ENCODE peak calls at places on chromosomes 2 and 18, in eight cellular contexts. E, Q, C, X, U, M, O and P are unnamed samples. For H3K9me3, the result is how much of the 10 kb centered on the place peaks cover.

GRCh38 chr18:2846638-2847340 is at the start of gene EMILIN2:
- DNase-seq in Q (no peak), E (no peak), X (no peak), M (peak), O (peak), C (peak), U (peak), P (peak)

GRCh38 chr2:28702415-28702859 is 49.2 kb upstream of the PPP1CB start:
- DNase-seq in U (no peak), M (no peak), E (no peak), C (no peak), X (no peak), O (no peak), Q (no peak), P (no peak)

GRCh38 chr2:121085801-121086200 is 199.2 kb downstream of the TFCP2L1 start:
- DNase-seq in C (no peak), X (no peak), U (no peak), O (no peak), Q (peak), E (no peak), M (no peak), P (no peak)

GRCh38 chr18:62897153-62897552 is 181.8 kb downstream of the PHLPP1 start:
- DNase-seq in O (peak), U (no peak), E (peak), C (peak), Q (no peak), M (no peak), X (no peak), P (no peak)

GRCh38 chr2:128378231-128379020 is 59.8 kb upstream of the HS6ST1 start:
- DNase-seq in E (no peak), M (no peak), O (no peak), C (no peak), U (no peak), X (no peak), Q (no peak), P (no peak)

GRCh38 chr18:21490745-21491144 is 109.8 kb downstream of the ESCO1 start:
- DNase-seq in C (no peak), Q (no peak), M (no peak), U (no peak), X (no peak), O (no peak), E (no peak), P (no peak)

GRCh38 chr2:18047114-18047695 is 168.7 kb downstream of the KCNS3 start:
- DNase-seq in E (no peak), Q (peak), X (no peak), U (no peak), M (no peak), O (peak), C (peak), P (no peak)

GRCh38 chr2:127154396-127154795 is 47.4 kb upstream of the BIN1 start:
- DNase-seq in C (no peak), U (no peak), E (no peak), Q (no peak), X (no peak), M (no peak), O (no peak), P (no peak)

GRCh38 chr2:5520352-5520996 is 171.7 kb upstream of the SOX11 start:
- DNase-seq in U (no peak), C (peak), M (no peak), O (peak), Q (no peak), E (no peak), X (no peak), P (no peak)

GRCh38 chr18:79788096-79789085 is 9.3 kb upstream of the KCNG2 start:
- DNase-seq in E (no peak), U (peak), M (no peak), X (no peak), Q (no peak), C (peak), O (no peak), P (no peak)

GRCh38 chr2:170310876-170311502 is 133.0 kb downstream of the MYO3B start:
- DNase-seq in Q (no peak), M (no peak), E (peak), X (no peak), O (no peak), C (no peak), U (no peak), P (peak)

GRCh38 chr2:152584301-152584700 is 133.0 kb downstream of the PRPF40A start:
- DNase-seq in E (no peak), U (no peak), M (no peak), C (peak), Q (no peak), X (no peak), O (peak), P (no peak)

GRCh38 chr18:2009957-2010697 is 561.2 kb downstream of the METTL4 start:
- DNase-seq in Q (no peak), E (no peak), M (no peak), O (no peak), X (no peak), U (no peak), C (no peak), P (no peak)

GRCh38 chr2:441258-442023 is 153.6 kb upstream of the ALKAL2 start:
- DNase-seq in C (no peak), O (no peak), X (no peak), Q (peak), E (no peak), M (no peak), U (no peak), P (no peak)

GRCh38 chr2:444937-445884 is 157.3 kb upstream of the ALKAL2 start:
- DNase-seq in E (no peak), O (no peak), Q (no peak), X (no peak), M (no peak), U (no peak), C (no peak), P (no peak)

GRCh38 chr2:443211-443610 is 155.3 kb upstream of the ALKAL2 start:
- DNase-seq in U (no peak), E (no peak), Q (no peak), O (no peak), C (no peak), X (no peak), M (no peak), P (no peak)

GRCh38 chr2:445896-446295 is 158.0 kb upstream of the ALKAL2 start:
- DNase-seq in M (no peak), U (no peak), O (no peak), C (no peak), E (no peak), Q (no peak), X (no peak), P (no peak)

DNA sequence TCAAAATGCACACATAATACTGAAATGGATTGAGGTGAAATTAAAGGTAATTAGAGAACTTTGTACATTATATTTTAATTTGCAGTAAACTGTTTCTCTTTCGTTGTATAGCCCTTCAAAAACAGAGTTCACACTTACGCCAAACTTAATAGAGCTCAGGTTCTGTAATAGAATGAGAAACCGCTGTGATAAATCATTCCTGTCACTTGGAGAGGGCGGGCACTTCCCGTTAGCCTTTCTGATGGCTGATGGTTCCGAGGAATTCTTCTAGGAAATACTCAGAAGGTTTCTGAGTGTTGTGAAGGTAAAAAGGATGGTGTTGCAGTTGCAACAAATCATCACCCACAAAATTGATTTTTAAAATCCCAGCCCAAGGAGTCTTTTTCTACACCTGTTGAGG is 155.9 kb upstream of the ALKAL2 start:
- DNase-seq in C (no peak), U (no peak), Q (no peak), E (no peak), O (no peak), X (no peak), M (no peak), P (peak)
- H3K9me3 ChIP-seq in C (under half), U (under half), Q (under half), E (under half), O (under half), X (under half), M (under half), P (under half)

GRCh38 chr2:178761759-178762371 is 45.4 kb downstream of the TTN start:
- DNase-seq in U (peak), X (peak), E (peak), O (peak), Q (peak), M (peak), C (peak), P (peak)

GRCh38 chr2:178756343-178756742 is 50.9 kb downstream of the TTN start:
- DNase-seq in E (no peak), C (peak), M (no peak), X (no peak), O (peak), Q (no peak), U (no peak), P (no peak)

DNA sequence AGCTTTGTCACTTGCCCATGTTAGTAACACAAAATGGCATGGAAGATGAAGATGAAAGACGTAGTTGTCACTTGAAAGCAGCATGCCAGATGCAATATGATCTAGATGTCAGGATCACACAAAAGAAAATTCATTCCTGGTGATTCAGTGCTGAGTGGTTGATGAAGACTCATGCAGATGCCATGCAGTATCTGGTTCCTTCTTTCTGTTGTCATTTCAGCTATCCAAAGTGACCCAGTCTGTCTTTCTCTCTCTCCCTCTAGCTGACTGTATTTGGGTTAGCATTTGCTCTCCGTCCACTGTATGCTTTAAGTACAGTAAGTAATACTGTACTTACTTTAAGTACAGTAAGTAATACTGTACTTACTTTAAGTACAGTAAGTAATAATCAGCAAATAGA is 50.4 kb downstream of the TTN start:
- DNase-seq in U (no peak), Q (no peak), M (no peak), X (no peak), O (peak), E (peak), C (peak), P (no peak)
- H3K4me3 ChIP-seq in U (no peak), Q (no peak), M (no peak), X (no peak), O (no peak), E (no peak), C (no peak), P (no peak)

DNA sequence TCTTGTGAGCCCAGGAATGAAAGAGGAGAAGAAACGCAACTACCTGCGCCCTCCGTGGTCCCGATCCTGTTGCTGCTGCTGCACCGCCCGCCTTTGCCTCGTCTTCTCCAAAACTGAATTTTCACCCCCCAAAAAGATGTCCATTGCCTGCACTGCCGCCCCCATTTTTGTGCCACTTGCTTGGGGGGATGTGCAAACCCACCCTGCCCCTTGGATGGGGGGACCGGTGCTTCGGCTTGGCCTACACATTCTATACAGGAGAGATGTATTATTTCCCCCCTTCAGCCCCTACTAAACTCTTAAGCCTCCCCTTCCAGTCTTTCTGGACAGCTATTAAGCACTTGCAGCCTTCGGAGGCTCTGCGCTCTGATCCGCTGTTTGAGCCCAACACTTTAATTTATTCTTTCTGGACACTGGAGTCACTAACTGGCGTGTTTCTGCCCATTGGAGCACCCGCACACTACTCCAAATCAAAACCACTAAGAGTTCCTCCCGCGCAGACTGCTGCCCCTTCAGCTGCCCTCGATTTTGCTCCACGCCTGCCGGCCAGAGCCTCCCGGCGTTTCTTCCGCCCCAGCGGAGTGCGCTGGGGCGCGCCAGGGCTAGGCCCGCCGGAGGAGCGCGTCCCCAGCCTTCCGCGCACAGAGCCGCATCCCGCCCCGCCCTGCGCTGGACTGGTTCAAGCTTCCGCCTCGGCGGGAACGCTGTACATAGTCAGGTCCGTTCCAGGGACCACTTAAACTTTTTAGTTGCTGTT is 5.9 kb downstream of the OTX1 start:
- DNase-seq in U (peak), E (no peak), O (no peak), Q (peak), M (no peak), C (no peak), X (no peak), P (no peak)
- TF ChIP-seq EZH2 in U (peak), E (no peak), O (peak), Q (no peak), M (no peak), C (no peak), X (no peak), P (no peak)

GRCh38 chr18:64275593-64276309 is 126.9 kb upstream of the LINC00305 start:
- DNase-seq in E (no peak), Q (no peak), C (no peak), U (no peak), O (no peak), X (no peak), M (no peak), P (peak)
- H3K9me3 ChIP-seq in E (under half), Q (under half), C (under half), U (under half), O (under half), X (under half), M (under half), P (under half)